ENCODE peak calls at places on chromosomes 2 and 18, in five cellular contexts. M, D, U, R and P are unnamed samples.

GRCh38 chr2:3626118-3626816 is 31.4 kb downstream of the COLEC11 start:
- DNase-seq in M (no peak), D (no peak), U (peak), R (no peak), P (no peak)

GRCh38 chr2:71275939-71276310 is 49.0 kb upstream of the PAIP2B start:
- DNase-seq in M (no peak), D (no peak), U (no peak), R (no peak), P (no peak)

GRCh38 chr2:40213071-40213470 is 238.8 kb downstream of the SLC8A1 start:
- DNase-seq in M (no peak), D (no peak), U (no peak), R (no peak), P (no peak)

GRCh38 chr2:40344364-40344763 is 107.5 kb downstream of the SLC8A1 start:
- DNase-seq in M (no peak), D (no peak), U (no peak), R (no peak), P (no peak)

GRCh38 chr2:172095905-172096660 is 6.6 kb downstream of the DLX2 start:
- DNase-seq in M (no peak), D (no peak), U (no peak), R (no peak), P (no peak)

GRCh38 chr18:3603460-3604259 is 153.7 kb downstream of the TGIF1 start:
- DNase-seq in M (no peak), D (peak), U (peak), R (no peak), P (peak)

GRCh38 chr2:136238552-136239346 is 120.8 kb upstream of the CXCR4 start:
- DNase-seq in M (no peak), D (no peak), U (peak), R (no peak), P (peak)

GRCh38 chr2:32632089-32632488 is 4.2 kb downstream of the TTC27 start:
- DNase-seq in M (no peak), D (no peak), U (peak), R (no peak), P (peak)

GRCh38 chr2:196112408-196113039 is 43.9 kb upstream of the DNAH7 start:
- DNase-seq in M (no peak), D (no peak), U (peak), R (peak), P (peak)

GRCh38 chr2:68127358-68128242 is 30.1 kb upstream of the PNO1 start:
- DNase-seq in M (no peak), D (no peak), U (no peak), R (no peak), P (no peak)

GRCh38 chr2:233003658-233004555 is 9.1 kb downstream of the NGEF start:
- DNase-seq in M (no peak), D (no peak), U (no peak), R (no peak), P (no peak)

GRCh38 chr2:209426432-209426831 is 2.6 kb downstream of the MAP2 start:
- DNase-seq in M (no peak), D (no peak), U (no peak), R (no peak), P (peak)

GRCh38 chr2:39243469-39244123 is at the start of gene CDKL4:
- DNase-seq in M (no peak), D (no peak), U (no peak), R (no peak), P (no peak)

GRCh38 chr2:47904903-47905453 is 1.3 kb downstream of the FBXO11 start:
- DNase-seq in M (peak), D (peak), U (no peak), R (peak), P (no peak)

GRCh38 chr18:62776066-62776570 is 60.8 kb downstream of the PHLPP1 start:
- DNase-seq in M (no peak), D (no peak), U (no peak), R (no peak), P (no peak)

GRCh38 chr2:16093639-16094447 is 153.5 kb downstream of the MYCN start:
- DNase-seq in M (no peak), D (no peak), U (peak), R (no peak), P (no peak)

GRCh38 chr2:202387608-202388342 is 11.6 kb downstream of the BMPR2 start:
- DNase-seq in M (no peak), D (no peak), U (no peak), R (no peak), P (no peak)

GRCh38 chr2:233460726-233461431 is 105.7 kb downstream of the USP40 start:
- DNase-seq in M (no peak), D (no peak), U (no peak), R (no peak), P (no peak)

GRCh38 chr2:196389670-196390069 is 218.3 kb upstream of the STK17B start:
- DNase-seq in M (no peak), D (no peak), U (no peak), R (no peak), P (no peak)

GRCh38 chr18:2240311-2240705 is 331.0 kb downstream of the METTL4 start:
- DNase-seq in M (no peak), D (no peak), U (no peak), R (no peak), P (no peak)

GRCh38 chr2:84817239-84817655 is 63.6 kb downstream of the TRABD2A start:
- DNase-seq in M (no peak), D (no peak), U (no peak), R (no peak), P (no peak)

GRCh38 chr2:10449838-10450691 is 1.9 kb upstream of the ODC1 start:
- DNase-seq in M (no peak), D (no peak), U (no peak), R (no peak), P (no peak)

GRCh38 chr2:46118656-46119338 is 178.4 kb upstream of the EPAS1 start:
- DNase-seq in M (no peak), D (no peak), U (no peak), R (no peak), P (no peak)

GRCh38 chr2:20946494-20946893 is 97.4 kb downstream of the APOB start:
- DNase-seq in M (no peak), D (no peak), U (no peak), R (no peak), P (no peak)

GRCh38 chr2:74001121-74001520 is 16.4 kb downstream of the TET3 start:
- DNase-seq in M (no peak), D (no peak), U (peak), R (no peak), P (no peak)

GRCh38 chr2:64144057-64145013 is at the start of gene PELI1:
- DNase-seq in M (peak), D (peak), U (peak), R (peak), P (peak)

GRCh38 chr18:11873670-11874340 is 22.6 kb downstream of the CHMP1B start:
- DNase-seq in M (no peak), D (no peak), U (no peak), R (no peak), P (no peak)

GRCh38 chr2:222160944-222161343 is 137.9 kb downstream of the PAX3 start:
- DNase-seq in M (no peak), D (no peak), U (no peak), R (no peak), P (no peak)

GRCh38 chr18:2554671-2555070 is 16.6 kb downstream of the METTL4 start:
- DNase-seq in M (no peak), D (no peak), U (no peak), R (no peak), P (no peak)

GRCh38 chr2:234795974-234796690 is 155.7 kb upstream of the SH3BP4 start:
- DNase-seq in M (no peak), D (no peak), U (no peak), R (peak), P (no peak)

GRCh38 chr2:69132960-69133590 is 120.1 kb downstream of the ANTXR1 start:
- DNase-seq in M (no peak), D (no peak), U (peak), R (no peak), P (no peak)

GRCh38 chr2:240717681-240718581 is 26.3 kb downstream of the AQP12A start:
- DNase-seq in M (no peak), D (no peak), U (no peak), R (no peak), P (no peak)